ENCODE peak calls at places on chromosomes 16 and 17, in eight cellular contexts. U, B, X, V, J, A, F and W are unnamed samples.

GRCh38 chr17:3543453-3543852 is 14.2 kb downstream of the TRPV3 start:
- DNase-seq in F (no peak), X (no peak), J (no peak), B (no peak), A (no peak), U (no peak), V (no peak), W (no peak)

GRCh38 chr16:82059983-82060421 is 24.9 kb downstream of the HSD17B2 start:
- DNase-seq in J (peak; percentile 61), X (no peak), V (no peak), F (no peak), A (no peak), U (peak; percentile 26), B (no peak), W (no peak)

GRCh38 chr17:31581022-31581483 is 189.6 kb downstream of the RAB11FIP4 start:
- DNase-seq in U (no peak), B (peak; percentile 73), F (peak; percentile 97), A (no peak), V (peak; percentile 78), X (peak; percentile 88), J (peak; percentile 81), W (no peak)

GRCh38 chr17:79874329-79874981 is 35.2 kb upstream of the CBX4 start:
- DNase-seq in X (peak; percentile 5), U (no peak), V (no peak), A (peak; percentile 58), J (peak; percentile 49), F (peak; percentile 40), B (no peak), W (no peak)

GRCh38 chr17:40648326-40648968 is 829 bp upstream of the SMARCE1 start:
- DNase-seq in U (no peak), A (peak; percentile 83), X (peak; percentile 23), J (peak; percentile 47), F (no peak), B (no peak), V (no peak), W (no peak)

GRCh38 chr16:88478889-88479794 is 26.1 kb downstream of the ZFPM1 start:
- DNase-seq in A (no peak), X (no peak), U (no peak), J (no peak), B (no peak), F (no peak), V (no peak), W (no peak)

GRCh38 chr17:70552230-70552981 is 383.1 kb downstream of the KCNJ2 start:
- DNase-seq in U (peak; percentile 12), X (peak; percentile 52), V (no peak), A (peak; percentile 75), B (no peak), J (peak; percentile 71), F (peak; percentile 65), W (no peak)

GRCh38 chr17:81578561-81579225 is 26.5 kb upstream of the FAAP100 start:
- DNase-seq in U (no peak), V (no peak), A (no peak), J (no peak), B (no peak), F (no peak), X (no peak), W (no peak)

GRCh38 chr17:76538941-76539340 is 903 bp upstream of the PRCD start:
- DNase-seq in J (no peak), X (no peak), A (no peak), B (no peak), V (no peak), F (no peak), U (no peak), W (no peak)

GRCh38 chr16:719815-720506 is 985 bp upstream of the ANTKMT start:
- DNase-seq in A (no peak), J (peak; percentile 35), F (no peak), B (no peak), U (no peak), X (no peak), V (no peak), W (no peak)

GRCh38 chr17:65287040-65287439 is 149.9 kb downstream of the RGS9 start:
- DNase-seq in B (no peak), J (no peak), U (no peak), A (no peak), F (peak; percentile 60), V (no peak), X (peak; percentile 76), W (no peak)

GRCh38 chr16:14628806-14629611 is 1.1 kb downstream of the PARN start:
- DNase-seq in X (no peak), A (no peak), B (no peak), F (peak; percentile 8), V (no peak), U (no peak), J (no peak), W (no peak)

GRCh38 chr16:89446136-89446974 is 44.0 kb downstream of the ANKRD11 start:
- DNase-seq in V (no peak), U (no peak), A (no peak), J (peak; percentile 12), X (no peak), F (no peak), B (no peak), W (no peak)

GRCh38 chr17:45018514-45019176 is 32.8 kb downstream of the DCAKD start:
- DNase-seq in U (peak; percentile 39), J (peak; percentile 47), A (peak; percentile 31), B (no peak), V (no peak), F (peak; percentile 41), X (peak; percentile 25), W (no peak)

DNA sequence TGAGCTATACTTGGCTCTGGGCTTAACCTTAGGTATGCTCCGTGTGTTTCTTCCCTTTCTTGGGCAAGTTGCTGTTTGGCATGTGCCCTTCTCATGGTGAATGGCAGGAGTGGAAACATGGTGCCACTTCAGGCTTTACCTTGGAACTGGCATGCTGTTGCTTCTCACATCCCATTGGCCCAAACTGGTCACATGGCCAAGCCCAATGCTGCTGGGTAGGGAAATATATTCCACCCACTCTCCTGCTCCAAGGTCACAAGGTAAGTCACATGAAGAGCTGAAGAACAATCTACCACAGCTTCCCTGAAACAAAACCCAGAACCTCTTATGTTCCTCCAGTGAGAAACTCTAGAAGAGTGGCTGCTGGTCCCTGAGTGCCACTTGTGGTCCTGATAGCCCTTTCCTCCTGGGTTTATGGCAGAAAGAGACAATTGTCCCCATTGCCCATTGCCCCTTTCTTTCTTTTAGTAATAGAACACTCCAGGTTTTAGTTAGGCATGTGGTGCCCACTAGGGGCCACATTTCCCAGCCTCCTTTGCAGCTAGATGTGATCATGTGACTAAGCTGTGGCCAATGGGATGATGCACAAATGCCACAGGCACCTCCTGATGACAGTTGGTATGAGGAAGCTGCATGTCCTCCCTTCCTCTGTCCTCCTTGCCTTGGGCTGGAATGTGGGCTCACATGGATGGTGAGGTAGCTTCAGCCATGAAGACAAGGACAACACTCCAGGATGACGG is 50.3 kb downstream of the MEOX1 start:
- DNase-seq in F (no peak), B (no peak), A (no peak), U (no peak), X (no peak), J (no peak), V (no peak), W (no peak)
- TF ChIP-seq CTCF in F (no peak), B (no peak), A (no peak), U (no peak), X (no peak), J (no peak), V (no peak), W (no peak)

DNA sequence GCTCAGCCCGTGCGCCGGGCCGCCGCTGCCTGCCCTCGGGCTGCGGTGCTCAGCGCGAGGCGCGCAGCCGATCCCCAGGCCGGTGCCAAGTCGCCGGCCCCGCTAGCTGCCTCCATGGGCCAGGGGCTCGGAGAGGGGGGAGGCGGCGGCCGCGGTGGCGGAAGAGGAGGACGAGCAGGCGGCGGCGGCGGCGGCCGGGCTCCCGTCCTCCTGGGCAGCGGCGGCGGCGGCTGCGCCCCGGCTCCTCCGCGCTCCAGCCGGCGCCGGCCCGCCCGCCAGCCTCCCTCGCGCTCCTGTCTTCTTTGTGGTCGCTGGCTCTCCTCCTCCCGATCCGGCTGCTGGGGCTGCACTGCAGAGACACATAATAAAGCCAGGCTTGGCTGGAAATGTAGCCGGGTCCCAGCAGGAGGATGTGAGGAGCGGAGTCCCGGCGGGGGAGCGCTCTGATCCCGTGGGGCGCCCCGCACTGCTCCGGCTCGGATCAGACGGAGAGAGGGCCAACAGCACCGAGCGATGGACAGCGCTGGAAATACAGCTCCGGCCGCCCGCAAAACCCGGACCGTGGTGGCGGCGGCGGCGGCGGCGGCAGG is 924 bp upstream of the ZNF423 start:
- DNase-seq in X (peak; percentile 66), U (peak; percentile 79), A (peak; percentile 93), B (peak; percentile 86), J (peak; percentile 90), F (peak; percentile 90), V (peak; percentile 69), W (no peak)
- TF ChIP-seq CTCF in X (peak; percentile 25), U (no peak), A (peak; percentile 35), B (peak; percentile 48), J (no peak), F (peak; percentile 37), V (no peak), W (no peak)

GRCh38 chr16:23155445-23156049 is 6.3 kb upstream of the USP31 start:
- DNase-seq in J (peak; percentile 33), F (peak; percentile 34), B (no peak), U (no peak), A (peak; percentile 45), X (peak; percentile 10), V (no peak), W (no peak)
- TF ChIP-seq CTCF in J (peak; percentile 32), F (peak; percentile 54), B (no peak), U (no peak), A (peak; percentile 54), X (peak; percentile 25), V (no peak), W (no peak)

GRCh38 chr16:57382535-57383275 is 10.4 kb downstream of the CX3CL1 start:
- DNase-seq in U (no peak), J (no peak), F (no peak), X (no peak), A (no peak), B (no peak), V (no peak), W (no peak)
- TF ChIP-seq CTCF in U (no peak), J (no peak), F (no peak), X (no peak), A (no peak), B (no peak), V (no peak), W (no peak)

DNA sequence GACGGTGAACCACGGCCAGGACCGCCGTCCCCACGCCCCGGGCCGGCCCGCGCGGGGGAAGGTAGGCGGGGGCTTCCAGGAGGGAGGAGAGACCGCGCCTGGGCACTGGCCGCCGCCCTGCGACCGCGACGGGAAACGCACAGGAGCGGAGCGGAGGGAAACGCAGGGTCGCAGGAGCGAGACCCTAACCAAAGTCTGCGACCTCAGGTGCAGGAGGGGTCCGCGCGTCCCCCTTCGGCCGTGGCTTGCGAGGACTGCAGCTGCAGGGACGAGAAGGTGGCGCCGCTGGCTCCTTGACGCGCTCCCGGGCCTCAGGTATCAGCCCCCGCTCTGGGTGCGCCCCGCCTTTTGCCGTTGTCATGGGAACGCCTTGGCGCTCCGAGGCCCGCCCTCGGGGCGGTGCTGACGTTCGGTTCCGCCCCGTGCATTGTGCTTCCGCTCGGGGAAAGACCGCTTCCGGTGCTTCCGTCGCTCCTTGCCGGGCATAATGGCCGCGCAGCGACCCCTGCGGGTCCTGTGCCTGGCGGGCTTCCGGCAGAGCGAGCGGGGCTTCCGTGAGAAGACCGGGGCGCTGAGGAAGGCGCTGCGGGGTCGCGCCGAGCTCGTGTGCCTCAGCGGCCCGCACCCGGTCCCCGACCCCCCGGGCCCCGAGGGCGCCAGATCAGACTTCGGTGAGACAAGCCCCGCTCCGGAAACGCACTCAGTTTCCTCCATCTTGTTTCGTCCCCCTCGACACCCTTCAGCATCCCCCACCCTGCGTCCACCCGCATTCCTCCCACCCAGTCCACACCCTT is at the start of gene OVCA2:
- DNase-seq in A (peak; percentile 99), F (peak; percentile 96), X (peak; percentile 89), J (peak; percentile 98), V (peak; percentile 94), U (peak; percentile 97), B (peak; percentile 92), W (peak; percentile 80)
- TF ChIP-seq CTCF in A (peak; percentile 63), F (peak; percentile 58), X (peak; percentile 46), J (peak; percentile 44), V (no peak), U (peak; percentile 30), B (peak; percentile 51), W (no peak)